ENCODE peak calls at places on chromosomes 13 and 19, in six cellular contexts. L, S, Z, V, R and D are unnamed samples.

GRCh38 chr13:20217168-20217567 is 15.0 kb downstream of the GJB6 start:
- DNase-seq in R (no peak), L (no peak), S (no peak), V (no peak), Z (no peak), D (no peak)

GRCh38 chr13:26601669-26602068 is 44.2 kb downstream of the WASF3 start:
- DNase-seq in Z (no peak), S (no peak), R (peak; percentile 37), L (no peak), V (no peak), D (no peak)

GRCh38 chr19:35164418-35164817 is 9.9 kb downstream of the FXYD5 start:
- DNase-seq in Z (no peak), R (no peak), V (no peak), L (no peak), S (no peak), D (no peak)

GRCh38 chr13:77696006-77696862 is 1.3 kb upstream of the SLAIN1 start:
- DNase-seq in L (no peak), S (no peak), Z (no peak), R (peak; percentile 1), V (no peak), D (no peak)

GRCh38 chr19:5137571-5138124 is 168.7 kb downstream of the KDM4B start:
- DNase-seq in R (no peak), L (peak; percentile 92), Z (no peak), S (no peak), V (no peak), D (no peak)

GRCh38 chr13:37602743-37603381 is 4.3 kb upstream of the POSTN start:
- DNase-seq in V (no peak), L (no peak), R (peak; percentile 49), Z (no peak), S (no peak), D (no peak)

GRCh38 chr19:16886305-16886880 is 2.4 kb upstream of the F2RL3 start:
- DNase-seq in Z (no peak), R (peak; percentile 79), V (peak; percentile 50), S (no peak), L (no peak), D (peak; percentile 25)

GRCh38 chr13:44685641-44686040 is 109.5 kb upstream of the TSC22D1 start:
- DNase-seq in L (no peak), Z (no peak), V (no peak), R (no peak), S (no peak), D (no peak)

GRCh38 chr19:16678498-16678897 is 17.6 kb downstream of the TMEM38A start:
- DNase-seq in L (no peak), S (no peak), V (no peak), R (peak; percentile 49), Z (no peak), D (no peak)

GRCh38 chr19:15812059-15812722 is 3.3 kb downstream of the OR10H1 start:
- DNase-seq in R (no peak), L (no peak), V (peak; percentile 36), Z (no peak), S (no peak), D (no peak)

GRCh38 chr19:19434483-19435045 is 29.1 kb downstream of the GATAD2A start:
- DNase-seq in S (no peak), L (no peak), R (peak; percentile 35), Z (peak; percentile 21), V (no peak), D (no peak)

GRCh38 chr13:110726726-110727125 is 13.2 kb downstream of the ING1 start:
- DNase-seq in L (no peak), V (no peak), Z (no peak), R (no peak), S (no peak), D (no peak)

GRCh38 chr13:50015263-50015662 is at the start of gene KCNRG:
- DNase-seq in R (peak; percentile 35), S (no peak), V (no peak), Z (no peak), L (no peak), D (no peak)

GRCh38 chr19:45817725-45818301 is 2.7 kb upstream of the RSPH6A start:
- DNase-seq in S (no peak), R (no peak), Z (no peak), V (no peak), L (peak; percentile 54), D (no peak)

GRCh38 chr19:43751466-43752220 is 3.1 kb downstream of the SMG9 start:
- DNase-seq in S (no peak), Z (no peak), R (peak; percentile 24), V (no peak), L (no peak), D (no peak)

GRCh38 chr13:93727301-93728141 is 500.9 kb downstream of the GPC6 start:
- DNase-seq in V (no peak), S (no peak), Z (no peak), L (no peak), R (peak; percentile 63), D (no peak)

GRCh38 chr13:106619688-106620555 is 52.0 kb upstream of the ARGLU1 start:
- DNase-seq in S (peak; percentile 3), L (peak; percentile 24), V (peak; percentile 51), Z (no peak), R (peak; percentile 78), D (no peak)

GRCh38 chr19:54451331-54451871 is 2.4 kb downstream of the LENG8 start:
- DNase-seq in S (no peak), V (no peak), Z (no peak), R (no peak), L (no peak), D (no peak)

GRCh38 chr19:3383121-3383722 is 16.8 kb downstream of the NFIC start:
- DNase-seq in V (no peak), L (no peak), S (no peak), R (no peak), Z (no peak), D (no peak)

GRCh38 chr19:49422407-49423277 is 599 bp downstream of the PTH2 start:
- DNase-seq in L (peak; percentile 85), R (peak; percentile 43), Z (no peak), S (no peak), V (peak; percentile 89), D (no peak)

GRCh38 chr19:35555301-35556005 is 8.0 kb downstream of the ATP4A start:
- DNase-seq in V (peak; percentile 86), R (peak; percentile 53), S (no peak), Z (no peak), L (peak; percentile 76), D (no peak)

GRCh38 chr19:19506592-19506991 is 8.8 kb downstream of the TSSK6 start:
- DNase-seq in V (no peak), R (no peak), L (no peak), S (no peak), Z (no peak), D (no peak)

GRCh38 chr19:3034845-3035541 is 5.9 kb upstream of the TLE2 start:
- DNase-seq in Z (no peak), R (peak; percentile 53), S (no peak), V (no peak), L (no peak), D (no peak)

GRCh38 chr19:46714523-46715106 is 2.3 kb downstream of the PRKD2 start:
- DNase-seq in V (no peak), S (no peak), L (no peak), R (no peak), Z (no peak), D (no peak)

GRCh38 chr19:33379151-33379829 is 5.8 kb downstream of the CEBPG start:
- DNase-seq in V (no peak), L (no peak), Z (no peak), S (no peak), R (no peak), D (no peak)

GRCh38 chr19:7469654-7470285 is 19.1 kb downstream of the PEX11G start:
- DNase-seq in L (no peak), R (no peak), V (no peak), Z (no peak), S (no peak), D (no peak)

GRCh38 chr13:19158006-19158405 is 23.6 kb downstream of the TUBA3C start:
- DNase-seq in L (no peak), Z (no peak), S (no peak), R (no peak), V (no peak), D (no peak)

GRCh38 chr19:7125221-7125620 is 55.7 kb downstream of the ZNF557 start:
- DNase-seq in L (no peak), S (no peak), R (no peak), V (no peak), Z (no peak), D (no peak)

GRCh38 chr19:51398096-51398704 is 7.8 kb upstream of the C19orf84 start:
- DNase-seq in V (peak; percentile 49), Z (no peak), L (no peak), R (peak; percentile 50), S (no peak), D (no peak)
- TF ChIP-seq CTCF in V (peak; percentile 58), Z (no peak), L (peak; percentile 30), R (peak; percentile 51), S (peak; percentile 63), D (no peak)

DNA sequence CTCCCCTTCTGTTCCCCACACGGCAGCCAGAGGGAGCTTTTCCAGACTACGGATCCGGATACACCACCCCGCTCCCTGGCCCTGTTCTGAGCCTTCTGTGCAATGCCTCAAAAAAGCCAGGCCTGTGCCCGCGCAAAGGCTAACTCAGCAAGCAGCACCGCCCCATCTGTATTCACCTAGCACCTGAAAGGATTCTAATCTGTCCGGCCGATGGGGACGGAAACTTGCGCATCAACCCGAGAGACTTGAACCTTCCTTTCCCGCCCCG is 589 bp downstream of the ZBTB45 start:
- DNase-seq in R (peak; percentile 88), Z (peak; percentile 39), V (peak; percentile 85), L (peak; percentile 80), S (peak; percentile 28), D (peak; percentile 25)
- TF ChIP-seq CTCF in R (peak; percentile 82), Z (no peak), V (no peak), L (no peak), S (peak; percentile 83), D (peak; percentile 47)

GRCh38 chr13:35850569-35850968 is 280.6 kb downstream of the DCLK1 start:
- DNase-seq in L (no peak), V (no peak), S (no peak), R (no peak), Z (no peak), D (no peak)
- TF ChIP-seq CTCF in L (no peak), V (no peak), S (no peak), R (no peak), Z (no peak), D (no peak)

GRCh38 chr13:23744315-23744714 is 144.9 kb downstream of the MIPEP start:
- DNase-seq in R (no peak), S (no peak), V (no peak), L (no peak), Z (no peak), D (no peak)

GRCh38 chr13:23743269-23743668 is 145.9 kb downstream of the MIPEP start:
- DNase-seq in Z (no peak), S (no peak), V (peak; percentile 41), R (peak; percentile 15), L (no peak), D (no peak)

GRCh38 chr13:23740002-23740401 is 149.2 kb downstream of the MIPEP start:
- DNase-seq in Z (no peak), S (no peak), R (no peak), V (no peak), L (no peak), D (no peak)

GRCh38 chr13:23743717-23744116 is 145.5 kb downstream of the MIPEP start:
- DNase-seq in S (no peak), R (peak; percentile 13), L (no peak), V (peak; percentile 55), Z (no peak), D (no peak)

GRCh38 chr13:23741879-23742510 is 147.2 kb downstream of the MIPEP start:
- DNase-seq in R (no peak), V (peak; percentile 19), L (peak; percentile 64), Z (no peak), S (no peak), D (no peak)
- TF ChIP-seq CTCF in R (peak; percentile 23), V (peak; percentile 16), L (peak; percentile 49), Z (no peak), S (peak; percentile 14), D (no peak)